ENCODE peak calls at places on chromosomes 16 and 17, in six cellular contexts. D is activated gamma-delta T cell treated with anti-CD3 and anti-CD28 coated beads, Interleukin-2, amount 50 U/mL, for 16 hours; X is RPMI7951; U is HFF-Myc; H is activated T-cell treated with anti-CD3 and anti-CD28 coated beads, Interleukin-2, amount 50 U/mL, for 48 hours; B is NCI-H1694 treated with DMSO at 0.1 percent for 48 hours. V is an unnamed sample.

GRCh38 chr16:678858-679807 is 1.1 kb upstream of the STUB1 start:
- DNase-seq in D (no peak), X (peak), U (no peak), H (peak), B (peak), V (no peak)

GRCh38 chr17:44077595-44077909 is 7.0 kb downstream of the G6PC3 start:
- DNase-seq in D (no peak), X (no peak), U (no peak), H (no peak), B (no peak), V (no peak)

GRCh38 chr17:76384987-76385891 is 830 bp downstream of the SPHK1 start:
- DNase-seq in D (peak), X (peak), U (no peak), H (peak), B (no peak), V (peak)

GRCh38 chr17:7745748-7746470 is 28.4 kb downstream of the DNAH2 start:
- DNase-seq in D (no peak), X (peak), U (peak), H (no peak), B (no peak), V (no peak)

GRCh38 chr16:81797443-81797842 is 18.4 kb downstream of the PLCG2 start:
- DNase-seq in D (no peak), X (no peak), U (no peak), H (peak), B (no peak), V (no peak)

GRCh38 chr17:72126575-72127486 is 6.0 kb downstream of the SOX9 start:
- DNase-seq in D (no peak), X (peak), U (no peak), H (no peak), B (peak), V (no peak)

GRCh38 chr17:49132699-49133364 is at the start of gene B4GALNT2:
- DNase-seq in D (no peak), X (no peak), U (no peak), H (peak), B (no peak), V (peak)

GRCh38 chr17:58060596-58061191 is 22.5 kb upstream of the DYNLL2 start:
- DNase-seq in D (no peak), X (no peak), U (no peak), H (no peak), B (peak), V (no peak)

GRCh38 chr16:23962001-23962400 is 126.2 kb downstream of the PRKCB start:
- DNase-seq in D (no peak), X (no peak), U (no peak), H (peak), B (no peak), V (peak)

GRCh38 chr17:77372444-77373297 is 231.9 kb downstream of the SEC14L1 start:
- DNase-seq in D (no peak), X (peak), U (no peak), H (peak), B (peak), V (peak)

GRCh38 chr17:43326490-43327275 is 72.1 kb upstream of the ARL4D start:
- DNase-seq in D (no peak), X (no peak), U (no peak), H (no peak), B (no peak), V (no peak)

GRCh38 chr17:81563861-81564586 is 11.9 kb upstream of the FAAP100 start:
- DNase-seq in D (no peak), X (no peak), U (no peak), H (no peak), B (no peak), V (no peak)

GRCh38 chr16:47492428-47493357 is 31.6 kb downstream of the PHKB start:
- DNase-seq in D (no peak), X (no peak), U (no peak), H (no peak), B (no peak), V (no peak)

GRCh38 chr16:67173323-67173722 is 3.0 kb downstream of the NOL3 start:
- DNase-seq in D (no peak), X (no peak), U (no peak), H (no peak), B (no peak), V (no peak)

V was measured in activated CD8-positive, alpha-beta memory T cell treated with anti-CD3 and anti-CD28 coated beads for 24 hours.